ENCODE peak calls at places on chromosomes 12 and 14, in six cellular contexts. L is IMR-90, H is psoas muscle, D is AG04450, Z is transverse colon, E is GM12878. M is an unnamed sample.
A peak's percentile ranks its signal among the peaks of the same experiment; 100 is the strongest.

GRCh38 chr12:42786400-42786799 is 196.9 kb upstream of the PRICKLE1 start:
- DNase-seq in H (no peak), L (peak; percentile 41), D (no peak), E (no peak), Z (no peak), M (peak; percentile 16)

GRCh38 chr12:120067084-120067869 is 49.3 kb downstream of the RAB35 start:
- DNase-seq in E (no peak), Z (no peak), D (no peak), L (no peak), H (peak; percentile 8), M (no peak)

GRCh38 chr12:116794725-116795124 is 56.6 kb downstream of the RNFT2 start:
- DNase-seq in E (no peak), H (no peak), D (no peak), L (no peak), Z (peak; percentile 10), M (no peak)

GRCh38 chr12:108120863-108121165 is 8.3 kb upstream of the WSCD2 start:
- DNase-seq in L (no peak), H (no peak), D (no peak), E (no peak), Z (no peak), M (no peak)

GRCh38 chr12:130347588-130347987 is 9.9 kb downstream of the PIWIL1 start:
- DNase-seq in L (no peak), Z (no peak), H (no peak), E (no peak), D (no peak), M (no peak)

GRCh38 chr14:86838363-86838762 is 1154.6 kb downstream of the GALC start:
- DNase-seq in E (no peak), H (no peak), D (no peak), L (no peak), Z (no peak), M (no peak)

GRCh38 chr12:1531160-1531653 is 63.2 kb downstream of the FBXL14 start:
- DNase-seq in E (no peak), H (no peak), D (no peak), L (no peak), Z (no peak), M (no peak)

GRCh38 chr14:75980856-75981255 is 939 bp downstream of the TGFB3 start:
- DNase-seq in Z (no peak), L (no peak), D (no peak), E (no peak), H (peak; percentile 64), M (no peak)

GRCh38 chr12:126108247-126108646 is 1043.0 kb downstream of the AACS start:
- DNase-seq in D (no peak), Z (no peak), H (no peak), E (no peak), L (no peak), M (no peak)

GRCh38 chr12:112347521-112347920 is 34.7 kb downstream of the HECTD4 start:
- DNase-seq in H (no peak), L (peak; percentile 99), Z (no peak), D (peak; percentile 90), E (no peak), M (peak; percentile 85)

GRCh38 chr14:75542585-75543091 is 20.4 kb downstream of the BATF start:
- DNase-seq in H (peak; percentile 77), E (no peak), D (no peak), Z (peak; percentile 64), L (no peak), M (peak; percentile 43)

GRCh38 chr12:26119391-26119981 is 5.4 kb downstream of the BHLHE41 start:
- DNase-seq in H (no peak), D (no peak), E (no peak), Z (no peak), L (peak; percentile 78), M (peak; percentile 48)

GRCh38 chr12:85329913-85330312 is 49.9 kb downstream of the ALX1 start:
- DNase-seq in L (no peak), D (no peak), E (no peak), Z (no peak), H (no peak), M (no peak)

GRCh38 chr14:61671086-61671485 is 24.2 kb upstream of the HIF1A start:
- DNase-seq in H (no peak), E (no peak), Z (no peak), D (no peak), L (no peak), M (no peak)
- H3K4me3 ChIP-seq in H (no peak overlapping the region), E (no peak overlapping the region), Z (no peak overlapping the region), D (no peak overlapping the region), L (no peak overlapping the region), M (no peak overlapping the region)

DNA sequence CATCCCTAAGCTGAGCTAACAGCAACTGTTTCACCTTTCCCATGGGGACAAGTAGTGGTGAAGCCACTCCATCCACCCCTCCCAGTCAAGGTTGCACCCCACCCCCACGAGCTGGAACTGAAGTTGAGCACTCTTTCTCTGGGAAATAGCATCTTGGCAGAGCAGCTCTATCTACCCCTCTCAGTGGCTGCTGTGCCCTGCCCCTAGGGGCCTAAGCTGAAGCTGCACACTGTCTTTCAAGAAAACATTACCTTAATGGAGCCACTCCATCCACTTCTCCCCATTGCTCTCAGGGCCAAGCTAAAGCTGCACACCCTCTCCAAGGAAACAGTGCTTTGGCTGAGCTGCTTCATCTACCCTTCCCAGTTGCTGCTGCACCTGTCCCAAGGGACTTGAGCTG is 170.6 kb upstream of the CCDC196 start:
- DNase-seq in D (no peak), Z (no peak), H (no peak), L (no peak), E (no peak), M (no peak)
- TF ChIP-seq CTCF in D (no peak), Z (no peak), H (no peak), L (no peak), E (peak; percentile 15), M (no peak)

GRCh38 chr12:81079280-81080076 is 1.6 kb downstream of the ACSS3 start:
- DNase-seq in E (no peak), D (no peak), Z (no peak), L (no peak), H (no peak), M (peak; percentile 16)
- H3K4me3 ChIP-seq in E (no peak overlapping the region), D (no peak overlapping the region), Z (no peak overlapping the region), L (no peak overlapping the region), H (peak overlapping the region; percentile 86), M (peak overlapping the region; percentile 69)

GRCh38 chr12:45235087-45236025 is 19.5 kb downstream of the ANO6 start:
- DNase-seq in D (no peak), H (peak; percentile 68), L (peak; percentile 69), Z (no peak), E (no peak), M (peak; percentile 58)
- TF ChIP-seq CTCF in D (no peak), H (no peak), L (no peak), Z (no peak), E (no peak), M (no peak)

GRCh38 chr12:53955776-53956250 is 1.1 kb downstream of the HOXC12 start:
- DNase-seq in L (no peak), Z (no peak), E (no peak), D (no peak), H (no peak), M (no peak)
- H3K4me3 ChIP-seq in L (no peak overlapping the region), Z (no peak overlapping the region), E (no peak overlapping the region), D (no peak overlapping the region), H (no peak overlapping the region), M (no peak overlapping the region)

DNA sequence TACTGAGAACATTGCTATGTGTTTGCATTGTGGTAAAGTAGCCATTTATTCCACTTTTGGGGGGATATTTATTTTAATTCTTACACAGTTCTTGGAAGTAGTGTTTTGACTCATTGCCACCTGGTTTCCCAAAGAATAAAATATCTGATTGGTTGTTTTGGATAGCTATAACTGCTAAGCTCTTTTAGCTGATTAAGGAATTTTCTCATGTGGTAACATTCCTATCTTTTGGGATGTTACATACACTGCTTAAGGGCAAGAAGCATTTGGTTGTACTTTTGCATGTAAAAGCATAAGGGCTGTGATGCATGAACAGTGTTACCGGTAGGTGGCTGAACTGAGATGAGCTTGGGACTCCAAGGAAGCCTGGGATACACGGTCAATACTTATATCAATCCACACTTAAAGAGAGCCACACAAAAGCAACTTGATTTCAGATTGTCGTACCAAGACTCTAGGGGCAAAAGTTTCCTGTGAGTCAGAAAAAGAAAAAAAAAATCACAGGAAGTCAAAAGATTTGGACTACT is 71.4 kb upstream of the PRKD1 start:
- DNase-seq in H (no peak), L (no peak), D (no peak), Z (no peak), E (no peak), M (no peak)
- TF ChIP-seq CTCF in H (no peak), L (no peak), D (peak; percentile 18), Z (no peak), E (no peak), M (no peak)

GRCh38 chr14:34466691-34467090 is 4.7 kb upstream of the SPTSSA start:
- DNase-seq in Z (no peak), D (no peak), L (no peak), H (no peak), E (no peak), M (no peak)

GRCh38 chr14:34463598-34463961 is 1.5 kb upstream of the SPTSSA start:
- DNase-seq in Z (no peak), D (no peak), H (no peak), E (no peak), L (no peak), M (no peak)

GRCh38 chr14:34461334-34462131 is 507 bp downstream of the SPTSSA start:
- DNase-seq in D (no peak), L (peak; percentile 52), H (peak; percentile 70), E (no peak), Z (peak; percentile 65), M (peak; percentile 46)

GRCh38 chr14:34462132-34462893 is at the start of gene SPTSSA:
- DNase-seq in L (peak; percentile 87), D (peak; percentile 70), H (peak; percentile 96), Z (peak; percentile 96), E (peak; percentile 46), M (peak; percentile 94)

DNA sequence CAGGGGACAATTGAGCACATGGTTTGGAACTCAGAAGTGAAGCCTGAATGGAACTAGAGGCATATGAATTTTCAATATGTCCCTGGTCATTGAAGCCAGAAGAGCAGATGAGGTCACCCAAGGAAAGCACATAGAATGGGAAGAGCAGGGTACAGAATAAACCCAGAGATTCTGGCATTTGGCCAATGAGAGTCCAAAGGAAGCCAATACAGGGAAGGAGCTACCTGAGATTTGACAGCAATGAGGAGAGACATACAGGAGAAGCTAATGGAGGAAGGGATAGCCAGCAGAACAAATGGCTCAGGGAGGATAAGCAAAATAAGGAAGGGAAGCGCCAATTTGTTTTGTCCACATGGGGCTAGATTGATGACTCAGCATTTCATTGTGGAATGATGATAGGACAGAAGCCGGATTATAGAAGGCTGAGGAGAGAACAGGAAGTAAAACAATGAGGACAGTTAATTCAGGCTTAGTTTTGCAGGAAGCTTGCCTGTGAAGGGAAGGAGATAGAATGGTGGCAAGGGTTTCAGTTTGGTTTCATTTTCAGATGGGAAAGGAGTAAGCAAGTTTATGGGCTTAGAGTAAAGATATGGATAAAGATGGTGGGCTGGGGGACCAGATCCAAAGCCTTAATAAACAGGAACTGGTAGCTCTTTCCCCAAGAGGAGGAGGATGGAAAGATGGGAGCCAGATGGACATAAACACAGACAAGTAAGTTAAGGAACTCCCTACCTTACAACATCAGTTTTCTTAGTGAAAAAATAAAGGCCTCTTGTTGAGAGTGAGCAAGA is 3.2 kb upstream of the SPTSSA start:
- DNase-seq in E (no peak), D (no peak), Z (no peak), H (no peak), L (peak; percentile 33), M (peak; percentile 37)
- H3K4me3 ChIP-seq in E (no peak overlapping the region), D (no peak overlapping the region), Z (no peak overlapping the region), H (no peak overlapping the region), L (no peak overlapping the region), M (no peak overlapping the region)

M was measured in foreskin fibroblast.